ENCODE peak calls at places on chromosome 20, in four cellular contexts. One of them, this sample, is unnamed.

GRCh38 chr20:31989030-31989645 is 21.1 kb upstream of the CCM2L start:
- DNase-seq in activated effector memory CD4-positive, alpha-beta T cell treated with anti-CD3 and anti-CD28 coated beads, Interleukin-2, amount 50 U/mL, for 16 hours: no peak
- DNase-seq in IMR-90: no peak
- DNase-seq in K562: no peak
- DNase-seq in this sample: no peak

GRCh38 chr20:20463933-20464374 is 96.0 kb downstream of the INSM1 start:
- DNase-seq in activated effector memory CD4-positive, alpha-beta T cell treated with anti-CD3 and anti-CD28 coated beads, Interleukin-2, amount 50 U/mL, for 16 hours: no peak
- DNase-seq in IMR-90: no peak
- DNase-seq in K562: no peak
- DNase-seq in this sample: peak

GRCh38 chr20:36214684-36215256 is 21.5 kb upstream of the AAR2 start:
- DNase-seq in activated effector memory CD4-positive, alpha-beta T cell treated with anti-CD3 and anti-CD28 coated beads, Interleukin-2, amount 50 U/mL, for 16 hours: no peak
- DNase-seq in IMR-90: peak
- DNase-seq in K562: peak
- DNase-seq in this sample: no peak

GRCh38 chr20:19974621-19975435 is 42.3 kb upstream of the NAA20 start:
- DNase-seq in activated effector memory CD4-positive, alpha-beta T cell treated with anti-CD3 and anti-CD28 coated beads, Interleukin-2, amount 50 U/mL, for 16 hours: no peak
- DNase-seq in IMR-90: peak
- DNase-seq in K562: no peak
- DNase-seq in this sample: peak

GRCh38 chr20:62921119-62921687 is 5.1 kb downstream of the DIDO1 start:
- DNase-seq in activated effector memory CD4-positive, alpha-beta T cell treated with anti-CD3 and anti-CD28 coated beads, Interleukin-2, amount 50 U/mL, for 16 hours: peak
- DNase-seq in IMR-90: peak
- DNase-seq in K562: peak
- DNase-seq in this sample: no peak

GRCh38 chr20:1876975-1877603 is 18.1 kb upstream of the SIRPA start:
- DNase-seq in activated effector memory CD4-positive, alpha-beta T cell treated with anti-CD3 and anti-CD28 coated beads, Interleukin-2, amount 50 U/mL, for 16 hours: no peak
- DNase-seq in IMR-90: peak
- DNase-seq in K562: peak
- DNase-seq in this sample: no peak

GRCh38 chr20:60062431-60063336 is 104.5 kb downstream of the CDH26 start:
- DNase-seq in activated effector memory CD4-positive, alpha-beta T cell treated with anti-CD3 and anti-CD28 coated beads, Interleukin-2, amount 50 U/mL, for 16 hours: no peak
- DNase-seq in IMR-90: peak
- DNase-seq in K562: no peak
- DNase-seq in this sample: no peak

GRCh38 chr20:37564388-37565133 is 36.9 kb upstream of the BLCAP start:
- DNase-seq in activated effector memory CD4-positive, alpha-beta T cell treated with anti-CD3 and anti-CD28 coated beads, Interleukin-2, amount 50 U/mL, for 16 hours: peak
- DNase-seq in IMR-90: no peak
- DNase-seq in K562: peak
- DNase-seq in this sample: no peak

GRCh38 chr20:1862665-1863059 is 32.5 kb upstream of the SIRPA start:
- DNase-seq in activated effector memory CD4-positive, alpha-beta T cell treated with anti-CD3 and anti-CD28 coated beads, Interleukin-2, amount 50 U/mL, for 16 hours: no peak
- DNase-seq in IMR-90: no peak
- DNase-seq in K562: no peak
- DNase-seq in this sample: no peak

GRCh38 chr20:25859649-25860530 is 163.2 kb upstream of the ZNF337 start:
- DNase-seq in activated effector memory CD4-positive, alpha-beta T cell treated with anti-CD3 and anti-CD28 coated beads, Interleukin-2, amount 50 U/mL, for 16 hours: peak
- DNase-seq in IMR-90: no peak
- DNase-seq in K562: peak
- DNase-seq in this sample: no peak

GRCh38 chr20:53950031-53950430 is 120.4 kb downstream of the BCAS1 start:
- DNase-seq in activated effector memory CD4-positive, alpha-beta T cell treated with anti-CD3 and anti-CD28 coated beads, Interleukin-2, amount 50 U/mL, for 16 hours: no peak
- DNase-seq in IMR-90: peak
- DNase-seq in K562: no peak
- DNase-seq in this sample: no peak